ENCODE peak calls at places on chromosomes 12 and 14, in five cellular contexts. C is Panc1, W is endothelial cell of umbilical vein, G is sigmoid colon, M is colonic mucosa. X is an unnamed sample.

GRCh38 chr12:92927055-92927435 is 2.0 kb downstream of the EEA1 start:
- DNase-seq in M (no peak), G (no peak), C (no peak), W (peak; percentile 41), X (peak; percentile 22)

GRCh38 chr12:22283006-22283506 is 51.5 kb downstream of the ST8SIA1 start:
- DNase-seq in G (no peak), C (no peak), M (no peak), W (peak; percentile 95), X (no peak)

GRCh38 chr12:107429006-107429698 is 256.4 kb upstream of the PWP1 start:
- DNase-seq in C (no peak), W (no peak), M (peak; percentile 23), G (no peak), X (no peak)

GRCh38 chr12:24069532-24070395 is 120.3 kb upstream of the SOX5 start:
- DNase-seq in G (no peak), C (no peak), W (no peak), M (peak; percentile 19), X (no peak)

GRCh38 chr14:91454155-91454554 is 36.5 kb upstream of the CCDC88C start:
- DNase-seq in G (no peak), C (no peak), W (no peak), M (no peak), X (no peak)

GRCh38 chr14:103923863-103924262 is 4.4 kb upstream of the TDRD9 start:
- DNase-seq in G (no peak), M (no peak), W (peak; percentile 87), C (no peak), X (no peak)

GRCh38 chr14:64714432-64715025 is 10.3 kb downstream of the PLEKHG3 start:
- DNase-seq in C (no peak), W (no peak), M (no peak), G (no peak), X (peak; percentile 5)

GRCh38 chr14:65832431-65833253 is 420.1 kb downstream of the FUT8 start:
- DNase-seq in G (no peak), C (no peak), W (peak; percentile 27), M (no peak), X (no peak)

GRCh38 chr12:110750784-110751461 is 8.2 kb upstream of the PPP1CC start:
- DNase-seq in M (no peak), G (peak; percentile 69), W (no peak), C (no peak), X (peak; percentile 27)

GRCh38 chr14:54664961-54665360 is 98.0 kb downstream of the SAMD4A start:
- DNase-seq in C (no peak), W (peak; percentile 75), G (no peak), M (no peak), X (no peak)

GRCh38 chr12:32698285-32698684 is 19.2 kb downstream of the DNM1L start:
- DNase-seq in W (no peak), C (no peak), M (no peak), G (no peak), X (no peak)

DNA sequence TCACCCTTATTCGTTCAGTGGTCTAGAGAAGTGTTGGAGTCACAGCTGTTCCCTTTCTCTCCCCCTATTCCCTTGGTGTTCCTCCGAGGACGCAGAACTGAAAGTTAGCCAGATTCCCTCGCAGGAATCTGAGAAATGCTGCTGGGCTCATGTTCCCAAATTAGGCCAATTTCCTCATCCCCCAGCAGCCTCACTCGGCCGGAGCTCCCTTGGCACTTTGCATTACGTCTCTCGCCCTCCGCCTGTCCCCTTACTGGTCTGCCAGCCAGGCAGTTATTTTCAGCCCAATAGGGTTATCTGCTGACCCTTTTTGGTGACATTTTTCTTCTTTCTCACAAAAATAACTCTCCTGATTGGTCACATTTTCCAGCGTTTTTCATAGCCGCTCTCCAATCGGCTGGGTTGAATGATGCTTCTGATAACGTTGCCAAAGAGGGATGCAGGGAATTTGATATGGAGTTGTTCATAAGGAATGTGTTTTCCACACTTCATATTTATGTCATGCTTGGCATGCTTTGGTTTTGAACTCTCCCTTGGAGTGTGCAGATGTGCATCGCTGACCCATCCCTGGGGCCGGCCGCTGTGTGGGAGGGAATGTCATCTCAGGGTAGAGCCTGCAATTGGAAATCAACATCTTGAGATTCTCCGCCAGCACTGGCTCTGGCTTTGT is 9.9 kb downstream of the IFT43 start:
- DNase-seq in G (peak; percentile 86), M (no peak), W (no peak), C (no peak), X (peak; percentile 82)
- H3K27ac ChIP-seq in G (peak overlapping the region; percentile 83), M (peak overlapping the region; percentile 5), W (no peak overlapping the region), C (no peak overlapping the region), X (peak overlapping the region; percentile 83)

GRCh38 chr12:94267530-94267877 is 119.1 kb downstream of the PLXNC1 start:
- DNase-seq in W (no peak), C (no peak), G (no peak), M (no peak), X (no peak)
- H3K4me3 ChIP-seq in W (no peak overlapping the region), C (no peak overlapping the region), G (no peak overlapping the region), M (no peak overlapping the region), X (no peak overlapping the region)

GRCh38 chr12:124745468-124745890 is 118.2 kb downstream of the SCARB1 start:
- DNase-seq in G (no peak), W (no peak), C (no peak), M (no peak), X (no peak)

GRCh38 chr12:124744659-124745467 is 118.8 kb downstream of the SCARB1 start:
- DNase-seq in M (peak; percentile 36), G (no peak), C (no peak), W (no peak), X (no peak)

GRCh38 chr12:124743479-124744272 is 120.0 kb downstream of the SCARB1 start:
- DNase-seq in W (no peak), C (no peak), M (no peak), G (no peak), X (no peak)

GRCh38 chr12:124742702-124743101 is 121.0 kb downstream of the SCARB1 start:
- DNase-seq in C (no peak), G (no peak), M (no peak), W (no peak), X (no peak)

GRCh38 chr12:124744273-124744640 is 119.4 kb downstream of the SCARB1 start:
- DNase-seq in G (no peak), C (no peak), M (no peak), W (no peak), X (no peak)
- H3K27ac ChIP-seq in G (peak overlapping the region; percentile 87), C (peak overlapping the region; percentile 100), M (peak overlapping the region; percentile 17), W (no peak overlapping the region), X (no peak overlapping the region)

GRCh38 chr12:40034156-40034555 is 71.7 kb downstream of the SLC2A13 start:
- DNase-seq in G (no peak), W (no peak), C (no peak), M (no peak), X (no peak)

GRCh38 chr12:40034712-40035111 is 71.2 kb downstream of the SLC2A13 start:
- DNase-seq in G (no peak), C (no peak), W (no peak), M (no peak), X (no peak)

GRCh38 chr12:40031965-40032364 is 73.9 kb downstream of the SLC2A13 start:
- DNase-seq in C (no peak), W (no peak), M (no peak), G (no peak), X (no peak)

GRCh38 chr12:40032433-40033259 is 73.2 kb downstream of the SLC2A13 start:
- DNase-seq in C (no peak), G (no peak), W (no peak), M (no peak), X (no peak)

DNA sequence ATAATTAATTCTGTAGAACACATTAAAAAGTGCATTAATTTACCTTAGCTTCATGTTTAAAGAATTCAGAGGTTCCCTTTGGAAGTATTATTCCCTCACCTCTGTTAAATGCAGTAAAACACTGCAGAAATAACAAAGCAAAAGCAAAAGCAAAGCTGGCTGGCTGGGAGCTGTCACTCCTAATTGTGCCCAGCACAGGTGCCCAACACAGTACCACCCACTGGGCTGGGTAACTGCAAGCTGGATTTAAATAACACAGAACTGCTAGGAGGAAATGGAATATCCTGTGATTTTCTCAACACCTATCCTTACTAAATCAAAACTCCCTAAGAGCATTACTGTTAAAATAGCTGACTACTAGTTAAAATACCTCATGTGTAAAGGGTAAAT is 72.6 kb downstream of the SLC2A13 start:
- DNase-seq in C (no peak), W (no peak), M (peak; percentile 43), G (no peak), X (no peak)
- H3K4me3 ChIP-seq in C (no peak overlapping the region), W (no peak overlapping the region), M (peak overlapping the region; percentile 0), G (no peak overlapping the region), X (no peak overlapping the region)

DNA sequence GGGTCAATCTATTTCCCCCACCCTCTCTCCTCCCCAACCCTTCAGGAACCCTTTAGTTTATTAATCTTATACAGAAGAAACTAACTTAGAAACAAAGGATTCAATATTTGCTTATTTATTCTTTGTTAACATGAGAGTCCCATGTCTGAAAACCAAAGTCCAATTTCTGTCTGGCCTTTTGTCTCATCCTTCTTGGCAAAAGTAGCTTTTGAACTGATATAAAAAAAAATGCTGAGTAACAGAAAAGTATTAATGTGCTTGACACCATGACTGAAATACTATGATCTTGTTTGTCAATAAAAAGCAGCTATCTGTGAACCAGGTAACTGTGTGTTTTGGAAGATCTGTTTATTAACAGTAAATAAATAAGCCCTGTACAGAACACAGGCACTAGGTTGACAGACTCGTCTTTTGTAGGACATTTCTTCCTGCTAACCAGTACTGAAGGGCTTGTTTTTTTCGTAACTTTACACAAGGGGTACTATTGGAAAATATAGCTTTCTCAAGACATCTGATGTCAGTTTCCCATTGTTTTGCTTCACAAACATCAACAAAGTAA is 10.8 kb downstream of the PIGH start:
- DNase-seq in M (no peak), C (no peak), G (no peak), W (no peak), X (no peak)
- H3K27ac ChIP-seq in M (no peak overlapping the region), C (no peak overlapping the region), G (no peak overlapping the region), W (no peak overlapping the region), X (no peak overlapping the region)